ENCODE peak calls at places on chromosomes 3 and 15, in four cellular contexts. One of them, this sample, is unnamed.

GRCh38 chr15:34682673-34683072 is 72.1 kb downstream of the GJD2 start:
- DNase-seq in neuronal stem cell: no peak
- DNase-seq in mesothelial cell of epicardium: no peak
- DNase-seq in pulmonary artery endothelial cell: peak; percentile 29
- DNase-seq in this sample: no peak

GRCh38 chr3:179410317-179410716 is 41.0 kb downstream of the GNB4 start:
- DNase-seq in pulmonary artery endothelial cell: no peak
- DNase-seq in mesothelial cell of epicardium: no peak
- DNase-seq in neuronal stem cell: no peak
- DNase-seq in this sample: no peak

GRCh38 chr3:104909188-104909587 is 457.5 kb upstream of the ALCAM start:
- DNase-seq in neuronal stem cell: no peak
- DNase-seq in pulmonary artery endothelial cell: peak; percentile 39
- DNase-seq in mesothelial cell of epicardium: no peak
- DNase-seq in this sample: peak; percentile 75

GRCh38 chr15:48221885-48222284 is 15.8 kb downstream of the SLC12A1 start:
- DNase-seq in mesothelial cell of epicardium: no peak
- DNase-seq in neuronal stem cell: no peak
- DNase-seq in pulmonary artery endothelial cell: no peak
- DNase-seq in this sample: no peak

GRCh38 chr3:195873281-195873887 is 35.0 kb downstream of the TNK2 start:
- DNase-seq in mesothelial cell of epicardium: no peak
- DNase-seq in pulmonary artery endothelial cell: no peak
- DNase-seq in neuronal stem cell: no peak
- DNase-seq in this sample: no peak

GRCh38 chr3:72591522-72592421 is 256.5 kb downstream of the SHQ1 start:
- DNase-seq in pulmonary artery endothelial cell: no peak
- DNase-seq in neuronal stem cell: peak; percentile 68
- DNase-seq in mesothelial cell of epicardium: no peak
- DNase-seq in this sample: no peak

GRCh38 chr3:135148431-135148830 is 353.4 kb downstream of the EPHB1 start:
- DNase-seq in neuronal stem cell: no peak
- DNase-seq in pulmonary artery endothelial cell: no peak
- DNase-seq in mesothelial cell of epicardium: no peak
- DNase-seq in this sample: no peak

GRCh38 chr3:186417791-186418190 is 55.8 kb upstream of the DGKG start:
- DNase-seq in mesothelial cell of epicardium: no peak
- DNase-seq in pulmonary artery endothelial cell: no peak
- DNase-seq in neuronal stem cell: no peak
- DNase-seq in this sample: no peak

GRCh38 chr3:47404955-47405790 is 24.4 kb downstream of the PTPN23 start:
- DNase-seq in pulmonary artery endothelial cell: no peak
- DNase-seq in mesothelial cell of epicardium: no peak
- DNase-seq in neuronal stem cell: no peak
- DNase-seq in this sample: no peak

GRCh38 chr3:57757642-57758297 is 1.7 kb downstream of the SLMAP start:
- DNase-seq in pulmonary artery endothelial cell: no peak
- DNase-seq in mesothelial cell of epicardium: no peak
- DNase-seq in neuronal stem cell: peak; percentile 18
- DNase-seq in this sample: peak; percentile 31

GRCh38 chr3:170999737-171000242 is 26.7 kb downstream of the SLC2A2 start:
- DNase-seq in neuronal stem cell: no peak
- DNase-seq in mesothelial cell of epicardium: no peak
- DNase-seq in pulmonary artery endothelial cell: peak; percentile 46
- DNase-seq in this sample: peak; percentile 75

GRCh38 chr3:9213019-9213646 is 36.3 kb downstream of the SRGAP3 start:
- DNase-seq in neuronal stem cell: no peak
- DNase-seq in mesothelial cell of epicardium: no peak
- DNase-seq in pulmonary artery endothelial cell: no peak
- DNase-seq in this sample: no peak

GRCh38 chr15:99073008-99073714 is 31.7 kb upstream of the SYNM start:
- DNase-seq in mesothelial cell of epicardium: no peak
- DNase-seq in pulmonary artery endothelial cell: no peak
- DNase-seq in neuronal stem cell: no peak
- DNase-seq in this sample: no peak

GRCh38 chr15:25094066-25094465 is 139.3 kb downstream of the SNRPN start:
- DNase-seq in pulmonary artery endothelial cell: no peak
- DNase-seq in neuronal stem cell: no peak
- DNase-seq in mesothelial cell of epicardium: no peak
- DNase-seq in this sample: no peak

GRCh38 chr15:94061041-94061440 is 170.3 kb upstream of the MCTP2 start:
- DNase-seq in pulmonary artery endothelial cell: no peak
- DNase-seq in mesothelial cell of epicardium: no peak
- DNase-seq in neuronal stem cell: no peak
- DNase-seq in this sample: no peak

GRCh38 chr3:47996440-47996839 is 19.8 kb downstream of the MAP4 start:
- DNase-seq in neuronal stem cell: no peak
- DNase-seq in pulmonary artery endothelial cell: no peak
- DNase-seq in mesothelial cell of epicardium: no peak
- DNase-seq in this sample: no peak

GRCh38 chr15:85408270-85408746 is 27.9 kb downstream of the AKAP13 start:
- DNase-seq in pulmonary artery endothelial cell: no peak
- DNase-seq in mesothelial cell of epicardium: no peak
- DNase-seq in neuronal stem cell: no peak
- DNase-seq in this sample: peak; percentile 81